ENCODE peak calls at places on chromosome 17, in ten cellular contexts. T is HL-60, K is endodermal cell, J is Peyer's patch, S is breast epithelium, Q is fibroblast of lung, Y is thoracic aorta, Z is HCT116, M is pancreas, V is GM12878. L is an unnamed sample. For H3K27me3, the result is how much of the 10 kb centered on the place peaks cover.

GRCh38 chr17:5055543-5055942 is 20.3 kb upstream of the SLC52A1 start:
- DNase-seq in T (no peak), M (no peak), Z (no peak), V (no peak), K (peak), S (no peak), J (no peak), Y (no peak), Q (no peak), L (no peak)

GRCh38 chr17:46818319-46818928 is at the start of gene WNT3:
- DNase-seq in T (no peak), S (no peak), M (no peak), K (peak), Q (no peak), J (no peak), Y (no peak), V (no peak), Z (no peak), L (no peak)

GRCh38 chr17:58306131-58306951 is 22.3 kb downstream of the TSPOAP1 start:
- DNase-seq in Q (no peak), T (no peak), Z (no peak), Y (no peak), J (no peak), M (no peak), K (no peak), S (peak), V (no peak), L (no peak)

GRCh38 chr17:60354223-60354622 is 37.7 kb downstream of the USP32 start:
- DNase-seq in Y (no peak), J (no peak), Z (no peak), Q (peak), S (no peak), V (no peak), K (no peak), M (no peak), T (no peak), L (no peak)

GRCh38 chr17:41496803-41497484 is 7.2 kb upstream of the KRT36 start:
- DNase-seq in T (peak), K (peak), J (peak), Y (no peak), S (peak), Z (peak), M (peak), V (peak), Q (peak), L (peak)

GRCh38 chr17:34361478-34362061 is 1.5 kb downstream of the CCL1 start:
- DNase-seq in Q (peak), S (peak), Y (peak), V (no peak), M (peak), J (peak), Z (peak), K (peak), T (peak), L (peak)

GRCh38 chr17:3033741-3034577 is 29.4 kb downstream of the OR1D5 start:
- DNase-seq in T (no peak), J (peak), Q (no peak), Z (no peak), K (peak), S (no peak), M (no peak), Y (no peak), V (no peak), L (no peak)

GRCh38 chr17:75830168-75831031 is 13.8 kb downstream of the UNC13D start:
- DNase-seq in V (no peak), S (no peak), Y (no peak), Z (no peak), T (no peak), K (peak), J (peak), M (no peak), Q (no peak), L (no peak)

GRCh38 chr17:83024205-83024971 is 55.0 kb upstream of the METRNL start:
- DNase-seq in S (no peak), Q (no peak), J (no peak), Y (no peak), V (no peak), K (peak), Z (no peak), T (no peak), M (no peak), L (no peak)

GRCh38 chr17:1898332-1898731 is 68.5 kb downstream of the RPA1 start:
- DNase-seq in Z (no peak), Q (no peak), M (no peak), J (no peak), Y (no peak), S (no peak), K (no peak), V (no peak), T (no peak), L (no peak)

GRCh38 chr17:66354472-66354871 is 52.1 kb downstream of the PRKCA start:
- DNase-seq in K (no peak), V (no peak), Y (no peak), S (no peak), J (no peak), T (no peak), Z (no peak), M (no peak), Q (peak), L (no peak)

GRCh38 chr17:41697122-41697962 is 8.7 kb downstream of the EIF1 start:
- DNase-seq in V (no peak), S (peak), T (peak), J (no peak), Z (no peak), M (peak), Y (no peak), Q (no peak), K (peak), L (no peak)

GRCh38 chr17:50035930-50036329 is 20.0 kb upstream of the ITGA3 start:
- DNase-seq in Q (no peak), Z (no peak), M (no peak), V (no peak), K (no peak), Y (no peak), J (no peak), S (no peak), T (no peak), L (no peak)

GRCh38 chr17:8149419-8150193 is 2.6 kb downstream of the PER1 start:
- DNase-seq in K (no peak), Y (no peak), Q (no peak), T (no peak), Z (no peak), J (no peak), M (no peak), V (no peak), S (no peak), L (no peak)

GRCh38 chr17:50934672-50935200 is 68.6 kb upstream of the TOB1 start:
- DNase-seq in T (no peak), Y (no peak), M (no peak), J (no peak), Z (no peak), K (no peak), V (no peak), Q (no peak), S (no peak), L (no peak)

GRCh38 chr17:489758-490329 is 137.2 kb upstream of the RPH3AL start:
- DNase-seq in K (peak), Q (peak), S (no peak), Y (no peak), M (no peak), J (no peak), V (no peak), Z (no peak), T (peak), L (no peak)

GRCh38 chr17:47165137-47165536 is 24.0 kb downstream of the CDC27 start:
- DNase-seq in S (no peak), T (no peak), K (no peak), J (no peak), Y (no peak), Z (no peak), Q (no peak), M (no peak), V (no peak), L (no peak)

GRCh38 chr17:67481808-67482207 is 104.7 kb downstream of the PITPNC1 start:
- DNase-seq in J (no peak), Q (peak), M (no peak), V (no peak), S (no peak), K (no peak), T (peak), Z (no peak), Y (no peak), L (no peak)

GRCh38 chr17:58335779-58336455 is 7.3 kb upstream of the TSPOAP1 start:
- DNase-seq in V (peak), T (peak), Y (no peak), Q (peak), J (peak), Z (no peak), K (peak), M (no peak), S (peak), L (no peak)

GRCh38 chr17:74446551-74447500 is 14.9 kb downstream of the GPRC5C start:
- DNase-seq in J (no peak), Z (no peak), T (no peak), Y (peak), S (peak), Q (no peak), K (peak), M (peak), V (no peak), L (no peak)

GRCh38 chr17:76071497-76072148 is 694 bp downstream of the SRP68 start:
- DNase-seq in V (no peak), Y (no peak), T (no peak), S (no peak), Z (no peak), M (no peak), J (no peak), Q (no peak), K (no peak), L (no peak)

GRCh38 chr17:58360664-58361063 is 8.7 kb upstream of the SUPT4H1 start:
- DNase-seq in Z (no peak), V (no peak), Y (no peak), M (no peak), J (no peak), K (no peak), Q (no peak), S (no peak), T (no peak), L (no peak)

GRCh38 chr17:19613979-19614378 is 34.6 kb upstream of the ALDH3A2 start:
- DNase-seq in K (peak), S (no peak), V (no peak), M (no peak), Z (no peak), J (no peak), Q (no peak), T (no peak), Y (no peak), L (no peak)

GRCh38 chr17:42673885-42674754 is 2.7 kb downstream of the PLEKHH3 start:
- DNase-seq in M (peak), S (no peak), Y (no peak), K (peak), Q (peak), J (no peak), V (no peak), T (no peak), Z (no peak), L (no peak)

GRCh38 chr17:69466905-69467630 is 52.6 kb downstream of the MAP2K6 start:
- DNase-seq in Z (no peak), Q (peak), V (no peak), S (no peak), K (peak), T (no peak), M (peak), Y (no peak), J (no peak), L (peak)

GRCh38 chr17:67833946-67834631 is 8.8 kb downstream of the BPTF start:
- DNase-seq in V (no peak), J (no peak), Z (no peak), Y (no peak), M (no peak), K (peak), T (no peak), S (no peak), Q (no peak), L (no peak)

GRCh38 chr17:51528116-51528515 is 267.8 kb downstream of the UTP18 start:
- DNase-seq in J (no peak), K (no peak), M (no peak), Y (no peak), Q (no peak), S (no peak), T (no peak), Z (no peak), V (no peak), L (no peak)

GRCh38 chr17:35709874-35710273 is 21.6 kb upstream of the RASL10B start:
- DNase-seq in M (no peak), K (no peak), S (no peak), Y (no peak), Z (peak), Q (no peak), T (no peak), V (no peak), J (no peak), L (no peak)

GRCh38 chr17:6072157-6072556 is 2.0 kb downstream of the WSCD1 start:
- DNase-seq in V (no peak), S (no peak), Z (no peak), J (no peak), M (no peak), K (no peak), T (no peak), Q (no peak), Y (no peak), L (no peak)

GRCh38 chr17:18977646-18978045 is 25.7 kb downstream of the SLC5A10 start:
- DNase-seq in Q (no peak), J (no peak), M (no peak), Y (no peak), K (no peak), T (no peak), S (no peak), V (no peak), Z (no peak), L (no peak)

GRCh38 chr17:29341726-29342125 is 47.8 kb upstream of the NUFIP2 start:
- DNase-seq in T (peak), Z (no peak), K (no peak), J (no peak), S (no peak), M (no peak), V (no peak), Q (no peak), Y (no peak), L (no peak)

GRCh38 chr17:65514082-65514481 is 47.4 kb downstream of the AXIN2 start:
- DNase-seq in J (no peak), S (peak), Y (no peak), T (no peak), Q (peak), Z (no peak), M (no peak), K (peak), V (no peak), L (no peak)

GRCh38 chr17:48835971-48836370 is 5.1 kb downstream of the CALCOCO2 start:
- DNase-seq in J (no peak), S (no peak), Q (no peak), V (no peak), K (no peak), M (no peak), T (no peak), Z (no peak), Y (no peak), L (no peak)

GRCh38 chr17:7352559-7352889 is 562 bp downstream of the KCTD11 start:
- DNase-seq in M (no peak), Z (no peak), Y (no peak), K (no peak), Q (no peak), T (no peak), S (no peak), J (no peak), V (no peak), L (no peak)

DNA sequence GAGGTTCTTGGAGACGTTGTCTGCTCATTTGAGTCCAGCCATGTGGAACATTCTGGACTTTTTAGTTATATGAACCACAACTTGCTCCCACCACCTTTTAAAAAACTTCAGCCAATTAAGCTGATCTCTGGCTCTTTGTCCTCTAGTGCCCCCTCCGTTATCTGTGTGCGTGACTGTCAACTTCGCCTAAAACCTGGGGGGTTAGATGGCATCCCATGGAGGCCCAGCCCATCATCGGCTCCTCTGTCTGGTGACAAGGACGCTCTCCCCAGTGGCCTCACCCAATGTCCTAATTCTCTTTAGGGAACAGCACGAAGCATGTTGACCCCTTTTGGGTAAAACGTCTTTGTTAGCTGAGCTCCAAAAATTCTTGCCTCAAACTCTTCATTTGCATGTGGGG is 341.0 kb upstream of the TNRC6C start:
- DNase-seq in S (no peak), Y (no peak), V (no peak), J (no peak), K (peak), Z (no peak), Q (no peak), T (no peak), M (no peak), L (no peak)
- H3K4me3 ChIP-seq in S (no peak), Y (no peak), V (no peak), J (no peak), K (no peak), Z (no peak), Q (no peak), T (no peak), M (no peak), L (no peak)

GRCh38 chr17:73170324-73170723 is 5.5 kb downstream of the SSTR2 start:
- DNase-seq in Y (no peak), Z (no peak), J (no peak), S (no peak), M (no peak), K (peak), T (no peak), Q (no peak), V (no peak), L (no peak)

GRCh38 chr17:73175962-73176565 is 11.3 kb downstream of the SSTR2 start:
- DNase-seq in V (no peak), T (no peak), S (no peak), Y (no peak), Q (no peak), J (no peak), K (no peak), M (no peak), Z (no peak), L (no peak)

GRCh38 chr17:73172252-73172651 is 7.4 kb downstream of the SSTR2 start:
- DNase-seq in V (no peak), Z (no peak), S (no peak), K (no peak), J (no peak), Y (no peak), Q (no peak), T (no peak), M (no peak), L (no peak)

GRCh38 chr17:73170921-73171320 is 6.1 kb downstream of the SSTR2 start:
- DNase-seq in J (no peak), Z (no peak), V (no peak), Q (no peak), T (no peak), S (no peak), Y (no peak), K (no peak), M (no peak), L (no peak)

GRCh38 chr17:73174126-73174525 is 9.3 kb downstream of the SSTR2 start:
- DNase-seq in Z (no peak), J (no peak), K (no peak), Q (no peak), V (no peak), T (no peak), M (no peak), S (no peak), Y (no peak), L (no peak)
- TF ChIP-seq CTCF in Z (no peak), J (no peak), K (no peak), Q (no peak), V (no peak), T (no peak), M (no peak), S (no peak), Y (no peak), L (no peak)

GRCh38 chr17:32268734-32269288 is 3.2 kb downstream of the RHBDL3 start:
- DNase-seq in M (no peak), K (peak), V (no peak), Q (no peak), S (no peak), T (no peak), Y (no peak), J (no peak), Z (no peak), L (no peak)
- H3K27me3 ChIP-seq in M (under half), K (half or more), V (under half), Q (under half), S (under half), T (under half), Y (under half), J (under half), Z (under half), L (half or more)

GRCh38 chr17:64418506-64419339 is 28.1 kb upstream of the PECAM1 start:
- DNase-seq in K (no peak), Y (no peak), M (no peak), T (peak), J (no peak), V (no peak), Q (peak), Z (peak), S (no peak), L (no peak)
- H3K4me3 ChIP-seq in K (no peak), Y (no peak), M (no peak), T (no peak), J (no peak), V (no peak), Q (no peak), Z (no peak), S (no peak), L (no peak)

GRCh38 chr17:14553847-14554246 is 253.0 kb downstream of the HS3ST3B1 start:
- DNase-seq in V (no peak), M (no peak), Q (no peak), J (no peak), S (no peak), T (no peak), K (no peak), Y (no peak), Z (no peak), L (no peak)

GRCh38 chr17:14559720-14560119 is 258.8 kb downstream of the HS3ST3B1 start:
- DNase-seq in V (no peak), M (no peak), Q (no peak), K (no peak), Y (no peak), T (no peak), J (no peak), Z (no peak), S (no peak), L (no peak)

GRCh38 chr17:14557482-14557881 is 256.6 kb downstream of the HS3ST3B1 start:
- DNase-seq in J (no peak), Y (no peak), K (no peak), T (peak), V (no peak), Q (no peak), M (no peak), S (no peak), Z (no peak), L (no peak)

DNA sequence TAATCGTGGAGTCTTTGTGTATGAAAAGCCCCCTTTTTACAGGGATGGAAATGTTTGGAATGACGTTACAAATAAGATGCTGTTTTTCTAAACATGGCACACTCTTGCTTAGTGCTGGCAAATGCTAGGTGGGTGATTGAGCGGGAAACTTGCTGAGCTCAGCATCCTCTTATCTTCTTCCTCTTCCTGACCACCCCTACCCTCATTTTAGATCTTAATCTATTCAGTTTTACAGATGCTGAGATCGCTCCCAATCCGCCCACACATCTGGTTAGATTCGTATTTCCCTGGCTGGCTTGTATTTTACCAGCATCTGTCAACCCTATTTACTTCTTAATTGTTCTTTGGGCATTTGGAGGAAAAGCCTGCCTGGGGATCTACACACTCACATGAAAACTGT is 258.3 kb downstream of the HS3ST3B1 start:
- DNase-seq in Z (no peak), Q (no peak), K (no peak), M (no peak), V (no peak), S (no peak), J (no peak), T (no peak), Y (no peak), L (no peak)
- TF ChIP-seq CTCF in Z (no peak), Q (no peak), K (no peak), M (no peak), V (no peak), S (no peak), J (no peak), T (no peak), Y (no peak), L (no peak)

DNA sequence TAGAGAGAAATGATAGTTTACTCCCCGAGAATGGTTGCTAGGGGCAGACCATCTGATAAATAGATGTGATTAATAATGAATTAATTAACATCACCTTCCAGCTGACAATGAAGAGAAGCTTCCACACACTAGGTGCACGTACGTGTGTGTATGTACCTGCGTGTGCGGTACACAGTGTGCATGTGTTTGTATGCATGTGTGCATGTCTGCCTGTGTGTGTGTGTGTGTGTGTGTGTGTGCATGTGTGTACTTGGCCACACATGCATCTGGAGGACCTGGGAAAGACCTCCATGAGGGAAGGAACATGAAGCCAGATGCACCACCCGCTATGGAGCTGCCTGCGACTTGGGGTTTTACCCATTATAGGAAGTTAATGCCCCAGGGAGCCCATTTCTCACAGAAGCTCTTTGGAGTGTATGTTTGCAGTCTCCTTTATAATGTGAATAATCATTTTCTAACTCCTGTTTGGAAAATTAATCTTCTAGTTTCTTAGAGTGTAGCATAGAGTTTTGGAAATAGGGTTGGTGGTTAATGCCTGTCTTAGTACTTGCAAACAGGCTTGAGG is 229.1 kb downstream of the ENGASE start:
- DNase-seq in J (no peak), S (no peak), Y (no peak), Z (no peak), V (no peak), K (no peak), T (no peak), M (no peak), Q (no peak), L (no peak)
- H3K27me3 ChIP-seq in J (under half), S (under half), Y (under half), Z (half or more), V (under half), K (under half), T (under half), M (under half), Q (under half), L (under half)

L was measured in kidney epithelial cell.